ENCODE peak calls at places on chromosomes 11 and 22, in four cellular contexts. X, F, Z and I are unnamed samples.

GRCh38 chr22:29071261-29072045 is 1.4 kb upstream of the KREMEN1 start:
- DNase-seq in Z (peak), X (no peak), F (no peak), I (no peak)

GRCh38 chr11:66619080-66619554 is 2.7 kb downstream of the RBM14 start:
- DNase-seq in Z (no peak), F (no peak), X (no peak), I (no peak)

GRCh38 chr11:44619931-44620725 is 54.7 kb downstream of the CD82 start:
- DNase-seq in X (peak), F (peak), Z (no peak), I (peak)

GRCh38 chr11:65882191-65883057 is 2.8 kb downstream of the CTSW start:
- DNase-seq in X (no peak), Z (no peak), F (no peak), I (no peak)

GRCh38 chr22:23106906-23107367 is 34.9 kb downstream of the RSPH14 start:
- DNase-seq in X (no peak), Z (peak), F (no peak), I (no peak)

GRCh38 chr22:17272511-17272991 is 53.3 kb upstream of the ADA2 start:
- DNase-seq in X (peak), Z (no peak), F (no peak), I (no peak)

GRCh38 chr11:129589190-129589589 is 213.5 kb downstream of the BARX2 start:
- DNase-seq in Z (no peak), F (no peak), X (no peak), I (no peak)

GRCh38 chr11:61695917-61696316 is 15.7 kb downstream of the DAGLA start:
- DNase-seq in Z (peak), F (peak), X (peak), I (no peak)

GRCh38 chr11:40185793-40186192 is 1273.7 kb downstream of the LRRC4C start:
- DNase-seq in F (no peak), Z (no peak), X (no peak), I (no peak)

GRCh38 chr11:21811572-21811971 is 381.3 kb upstream of the ANO5 start:
- DNase-seq in X (no peak), F (no peak), Z (no peak), I (no peak)

GRCh38 chr11:72741849-72742521 is 10.2 kb downstream of the ARAP1 start:
- DNase-seq in F (no peak), X (no peak), Z (no peak), I (no peak)

DNA sequence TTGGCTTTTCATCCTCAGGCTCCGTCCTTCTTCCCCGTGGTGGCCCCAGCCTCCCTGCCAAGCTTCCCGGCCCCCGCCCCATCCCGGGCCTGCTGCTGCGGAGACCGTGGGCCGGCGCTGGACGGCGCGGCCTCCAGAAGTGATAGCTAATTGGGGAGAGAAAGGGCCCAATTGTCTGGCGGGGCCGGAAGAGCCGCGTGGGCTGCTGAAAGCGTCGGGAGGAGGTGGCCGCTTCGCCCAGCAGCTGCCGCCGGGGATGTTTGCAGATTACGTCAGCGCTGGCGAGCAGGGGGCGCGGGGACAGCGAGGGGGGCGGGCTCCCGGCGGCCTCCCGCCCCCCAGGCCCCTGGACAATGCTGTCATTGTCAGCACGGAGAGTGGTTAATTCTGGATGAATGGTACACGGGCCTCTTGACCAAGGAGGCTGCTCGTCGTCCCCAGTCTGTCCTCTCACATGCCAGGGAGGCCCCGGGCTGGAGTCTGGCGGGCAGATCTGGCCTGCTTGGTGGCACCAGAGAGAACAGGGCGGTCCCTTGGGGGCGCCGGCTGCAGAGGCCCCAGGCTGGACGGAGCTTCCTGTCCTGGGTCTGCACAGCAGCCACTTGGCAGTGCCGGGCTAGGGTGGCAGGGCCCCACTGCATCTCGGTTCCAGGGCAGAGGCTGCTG is 1.6 kb downstream of the SMIM38 start:
- DNase-seq in X (no peak), F (no peak), Z (peak), I (no peak)
- TF ChIP-seq CTCF in X (no peak), F (no peak), Z (no peak), I (no peak)

DNA sequence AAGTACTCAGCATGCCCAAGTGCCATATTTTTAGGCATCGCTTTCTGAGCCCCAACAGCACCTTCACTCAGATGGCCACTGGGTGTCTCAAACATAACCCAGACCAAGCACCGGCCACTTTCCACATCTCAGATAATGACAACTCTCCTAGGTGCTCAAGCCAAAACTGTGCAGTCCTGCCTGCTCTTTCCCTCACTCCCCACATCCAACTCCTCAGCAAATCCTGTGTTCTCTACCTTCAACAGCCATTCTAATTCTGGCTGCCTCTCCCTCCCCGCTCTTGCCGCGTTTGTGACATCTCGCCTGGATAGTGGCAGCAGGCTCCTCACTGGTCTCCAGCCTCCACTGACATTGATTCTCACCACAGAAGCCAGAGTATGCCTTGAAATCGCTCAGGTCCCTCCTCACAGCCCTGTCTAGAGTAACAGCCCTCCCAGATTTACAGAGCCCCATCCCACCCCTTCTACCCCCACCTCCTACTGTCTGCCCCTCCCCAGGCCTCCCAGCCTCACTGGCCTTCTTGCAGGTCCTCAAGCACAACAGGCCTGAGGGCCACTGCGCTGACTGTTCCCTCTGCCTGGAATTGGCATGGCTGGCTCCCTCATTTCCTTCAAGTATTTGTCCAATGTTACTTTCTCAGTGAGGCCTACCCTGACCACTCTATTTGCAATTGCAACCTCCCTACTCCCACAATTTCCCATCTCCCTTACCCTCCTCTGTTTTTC is 1.3 kb upstream of the PHETA2 start:
- DNase-seq in Z (no peak), X (no peak), F (no peak), I (no peak)
- TF ChIP-seq CTCF in Z (no peak), X (no peak), F (no peak), I (no peak)

GRCh38 chr11:28153586-28153985 is 45.4 kb downstream of the METTL15 start:
- DNase-seq in F (no peak), Z (no peak), X (no peak), I (no peak)
- TF ChIP-seq CTCF in F (no peak), Z (no peak), X (no peak), I (no peak)

DNA sequence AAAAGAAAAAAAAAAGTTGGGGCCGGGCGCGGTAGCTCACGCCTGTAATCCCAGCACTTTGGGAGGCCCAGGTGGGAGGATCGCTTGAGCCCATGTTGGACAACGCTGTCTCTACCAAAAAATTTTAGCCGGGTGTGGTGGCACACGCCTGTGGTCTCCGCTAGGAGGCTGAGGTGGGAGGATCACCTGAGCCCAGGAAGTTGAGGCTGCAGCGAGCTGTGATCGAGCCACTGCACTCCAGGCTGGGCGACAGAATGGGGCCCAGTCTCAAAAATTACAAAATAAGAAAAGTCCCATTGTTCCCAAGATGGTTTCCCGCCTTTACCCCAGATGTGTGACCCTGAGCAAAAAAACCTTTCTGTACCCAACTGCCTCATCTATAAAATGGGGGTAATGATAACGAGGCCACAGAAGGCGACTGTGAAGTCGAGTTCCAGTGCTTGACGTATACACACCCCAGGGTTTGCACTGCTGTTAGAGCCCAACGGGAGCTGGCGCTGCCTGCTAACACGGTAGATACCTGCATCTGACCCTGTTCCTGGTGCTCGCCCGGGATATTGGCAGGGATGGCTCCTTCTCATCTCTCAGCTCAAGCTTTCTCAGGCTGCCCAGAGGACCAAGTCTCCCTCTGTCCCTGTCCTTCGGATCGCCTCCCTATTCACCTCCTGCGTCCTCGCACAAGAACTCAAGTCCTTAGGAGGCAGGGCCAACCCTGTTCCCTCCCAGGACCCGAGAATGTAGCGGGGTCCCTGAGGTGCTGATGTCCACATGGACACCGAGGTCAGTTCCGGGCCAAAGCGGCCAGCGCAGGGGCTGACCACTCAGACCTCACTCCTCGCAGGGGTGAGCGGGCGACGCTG is 1.1 kb upstream of the RPLP2 start:
- DNase-seq in Z (no peak), F (no peak), X (no peak), I (no peak)
- TF ChIP-seq CTCF in Z (no peak), F (no peak), X (no peak), I (no peak)

DNA sequence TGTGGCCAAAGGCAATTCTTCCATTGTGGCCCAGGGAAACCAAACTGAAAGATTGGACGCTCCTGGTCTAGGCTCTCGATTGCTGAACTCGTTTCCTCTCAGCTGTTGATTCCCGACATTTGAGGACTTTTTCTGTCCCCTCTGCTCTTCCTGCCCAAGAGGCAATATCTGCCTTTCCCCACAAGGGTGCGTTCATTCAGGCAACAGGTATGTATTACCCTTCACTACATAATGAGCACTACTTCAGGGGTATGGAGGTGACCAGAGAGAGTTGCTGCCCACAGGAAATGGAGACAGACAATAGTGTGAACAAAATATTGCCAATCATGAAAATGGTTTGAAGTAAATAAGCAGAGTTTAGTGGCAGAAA is 8.2 kb downstream of the PTH start:
- DNase-seq in Z (no peak), F (no peak), X (no peak), I (no peak)
- TF ChIP-seq CTCF in Z (peak), F (no peak), X (no peak), I (no peak)

GRCh38 chr11:3644817-3645235 is at the start of gene ART1:
- DNase-seq in F (no peak), X (no peak), Z (peak), I (no peak)
- TF ChIP-seq CTCF in F (no peak), X (no peak), Z (no peak), I (no peak)

GRCh38 chr22:25777411-25777810 is 35.4 kb downstream of the MYO18B start:
- DNase-seq in Z (no peak), F (no peak), X (no peak), I (no peak)

GRCh38 chr22:25779890-25780289 is 37.9 kb downstream of the MYO18B start:
- DNase-seq in X (no peak), Z (no peak), F (no peak), I (no peak)

GRCh38 chr22:25775501-25775900 is 33.5 kb downstream of the MYO18B start:
- DNase-seq in X (no peak), F (no peak), Z (no peak), I (no peak)

GRCh38 chr22:25779426-25779825 is 37.4 kb downstream of the MYO18B start:
- DNase-seq in X (no peak), F (no peak), Z (no peak), I (no peak)

GRCh38 chr22:25777870-25778269 is 35.9 kb downstream of the MYO18B start:
- DNase-seq in F (no peak), X (no peak), Z (no peak), I (no peak)
- TF ChIP-seq CTCF in F (no peak), X (no peak), Z (peak), I (peak)

DNA sequence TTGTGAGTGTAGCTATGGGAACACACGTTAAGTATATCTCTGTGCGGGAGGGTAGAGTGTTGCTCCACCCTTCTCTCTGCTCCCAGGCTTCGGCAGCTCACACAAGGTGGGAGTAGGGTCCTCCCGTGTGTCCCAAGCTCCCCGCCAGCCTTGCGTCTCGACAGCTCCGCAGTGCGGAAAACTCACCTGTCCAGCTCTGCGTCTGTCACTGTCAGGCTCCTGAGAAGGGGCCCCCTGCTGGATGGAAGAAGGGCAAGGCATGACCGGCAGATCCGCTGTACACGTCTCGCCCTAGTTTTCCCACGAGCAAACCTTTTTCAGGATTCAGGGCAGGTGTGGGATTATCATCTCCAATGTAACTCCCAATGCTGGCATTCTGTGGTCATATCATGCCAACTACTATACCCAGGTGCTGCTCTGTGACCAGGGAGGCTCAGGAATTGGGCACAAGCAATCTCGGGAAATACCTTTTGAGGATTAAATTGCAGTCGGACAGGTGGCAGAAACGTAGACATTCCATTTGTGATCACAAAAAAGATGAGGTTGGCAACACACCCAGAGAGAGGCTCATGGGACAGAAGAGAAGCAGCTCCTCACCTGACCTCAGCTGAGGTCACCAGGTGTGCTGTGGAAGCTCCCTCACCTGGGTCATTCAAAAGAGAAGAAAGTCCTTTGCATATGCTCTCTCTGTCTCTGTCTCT is 314.0 kb upstream of the B3GAT1 start:
- DNase-seq in F (no peak), X (no peak), Z (no peak), I (no peak)
- TF ChIP-seq CTCF in F (no peak), X (no peak), Z (no peak), I (no peak)

DNA sequence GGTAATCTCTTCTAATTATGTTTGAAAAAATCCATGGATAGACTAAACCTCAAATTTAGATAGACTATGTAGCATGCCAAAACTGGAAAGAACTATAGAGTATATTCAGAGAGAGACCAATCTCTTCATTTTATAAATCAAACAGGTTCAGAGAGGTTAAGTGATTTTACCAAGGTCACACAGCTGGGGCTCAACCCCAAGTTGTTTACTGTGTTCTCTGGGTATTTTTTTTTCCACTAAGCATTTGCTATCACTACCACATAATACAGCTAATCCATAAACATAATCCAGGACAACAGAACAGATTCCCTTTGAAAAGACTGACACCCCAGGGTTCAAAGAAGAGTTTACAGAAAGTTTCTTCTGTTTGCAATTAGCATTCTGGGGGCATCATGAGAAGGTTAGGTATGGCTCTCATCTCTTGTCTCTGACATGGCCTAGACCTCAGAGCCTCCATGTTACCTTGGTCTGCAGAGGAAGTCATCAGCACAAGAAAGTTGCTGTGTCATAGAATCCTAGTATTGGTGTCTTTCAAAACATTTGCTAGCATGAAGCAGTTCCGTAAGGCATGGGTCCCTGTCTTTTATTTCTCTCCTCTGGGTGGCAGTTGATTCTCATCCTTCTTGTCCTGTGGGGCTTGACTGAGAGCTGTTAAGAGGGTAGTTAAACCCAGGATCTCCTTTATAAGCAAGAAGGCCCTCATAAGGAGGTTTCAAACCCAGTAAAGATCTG is 94.5 kb upstream of the HSD17B12 start:
- DNase-seq in X (no peak), F (no peak), Z (no peak), I (peak)
- TF ChIP-seq CTCF in X (no peak), F (no peak), Z (no peak), I (no peak)